ENCODE peak calls at places on chromosomes 6 and 20, in ten cellular contexts. K is HepG2, U is stomach, T is GM12878, D is ovary, M is transverse colon, X is A549, B is tibial nerve, H is suprapubic skin, L is SK-N-SH. F is an unnamed sample.

GRCh38 chr6:30732237-30732943 is 10.1 kb downstream of the FLOT1 start:
- DNase-seq in K (no peak), U (no peak), T (no peak), D (no peak), M (no peak), X (no peak), B (no peak), H (no peak), L (no peak), F (no peak)

GRCh38 chr6:149717255-149717587 is 680 bp downstream of the LATS1 start:
- DNase-seq in K (no peak), U (no peak), T (no peak), D (no peak), M (no peak), X (no peak), B (no peak), H (no peak), L (no peak), F (no peak)

GRCh38 chr6:30816791-30817739 is 67.3 kb upstream of the DDR1 start:
- DNase-seq in K (no peak), U (no peak), T (peak), D (no peak), M (no peak), X (no peak), B (no peak), H (no peak), L (no peak), F (no peak)

GRCh38 chr6:106620931-106621672 is 8.2 kb downstream of the RTN4IP1 start:
- DNase-seq in K (peak), U (no peak), T (no peak), D (no peak), M (no peak), X (no peak), B (no peak), H (no peak), L (no peak), F (no peak)

GRCh38 chr6:47832386-47833080 is 50.7 kb downstream of the OPN5 start:
- DNase-seq in K (no peak), U (no peak), T (no peak), D (no peak), M (no peak), X (no peak), B (no peak), H (no peak), L (no peak), F (no peak)

GRCh38 chr6:80338201-80338836 is 231.8 kb downstream of the BCKDHB start:
- DNase-seq in K (peak), U (peak), T (no peak), D (peak), M (peak), X (peak), B (peak), H (no peak), L (peak), F (no peak)

GRCh38 chr20:41573955-41574354 is 44.2 kb downstream of the CHD6 start:
- DNase-seq in K (no peak), U (no peak), T (no peak), D (no peak), M (no peak), X (no peak), B (no peak), H (no peak), L (no peak), F (no peak)

GRCh38 chr6:102114402-102114801 is 720.9 kb downstream of the GRIK2 start:
- DNase-seq in K (peak), U (no peak), T (no peak), D (no peak), M (no peak), X (no peak), B (no peak), H (no peak), L (no peak), F (no peak)

GRCh38 chr6:93787841-93788240 is 368.5 kb upstream of the EPHA7 start:
- DNase-seq in K (no peak), U (no peak), T (no peak), D (no peak), M (no peak), X (no peak), B (no peak), H (no peak), L (no peak), F (no peak)

GRCh38 chr6:26569433-26569764 is 27.4 kb upstream of the ABT1 start:
- DNase-seq in K (no peak), U (no peak), T (no peak), D (no peak), M (no peak), X (no peak), B (no peak), H (no peak), L (no peak), F (no peak)

GRCh38 chr6:157887892-157888291 is 64.8 kb downstream of the SNX9 start:
- DNase-seq in K (no peak), U (no peak), T (no peak), D (no peak), M (no peak), X (no peak), B (no peak), H (no peak), L (no peak), F (no peak)

GRCh38 chr20:33442136-33443005 is 1.2 kb downstream of the SNTA1 start:
- DNase-seq in K (no peak), U (no peak), T (no peak), D (no peak), M (peak), X (no peak), B (no peak), H (no peak), L (no peak), F (no peak)
- H3K27ac ChIP-seq in K (no peak), U (no peak), T (no peak), D (peak), M (peak), X (no peak), B (peak), H (peak), L (no peak), F (peak)

GRCh38 chr6:52020961-52021570 is 66.3 kb downstream of the PKHD1 start:
- DNase-seq in K (peak), U (no peak), T (no peak), D (no peak), M (no peak), X (peak), B (no peak), H (no peak), L (peak), F (no peak)
- TF ChIP-seq EP300 in K (no peak), U (no peak), T (no peak), D (no peak), M (no peak), X (no peak), B (no peak), H (no peak), L (no peak), F (no peak)

GRCh38 chr6:44222987-44223470 is 366 bp upstream of the SLC29A1 start:
- DNase-seq in K (no peak), U (no peak), T (no peak), D (peak), M (no peak), X (peak), B (no peak), H (no peak), L (no peak), F (no peak)
- TF ChIP-seq CTCF in K (peak), U (no peak), T (no peak), D (no peak), M (no peak), X (no peak), B (no peak), H (no peak), L (no peak), F (no peak)

GRCh38 chr20:49635171-49635570 is 67.2 kb upstream of the PTGIS start:
- DNase-seq in K (no peak), U (no peak), T (no peak), D (peak), M (peak), X (no peak), B (no peak), H (no peak), L (peak), F (no peak)
- H3K27ac ChIP-seq in K (no peak), U (no peak), T (no peak), D (peak), M (peak), X (no peak), B (peak), H (no peak), L (no peak), F (peak)